ENCODE peak calls at places on chromosomes 11 and 22, in eight cellular contexts. One of them, this sample, is unnamed.
A peak's percentile ranks its signal among the peaks of the same experiment; 100 is the strongest.

GRCh38 chr11:10305262-10305963 is 540 bp downstream of the ADM start:
- DNase-seq in CD8-positive, alpha-beta T cell: no peak
- DNase-seq in heart right ventricle: peak; percentile 52
- DNase-seq in IMR-90: peak; percentile 9
- DNase-seq in thoracic aorta: no peak
- DNase-seq in upper lobe of right lung: peak; percentile 75
- DNase-seq in AG04450: no peak
- DNase-seq in PC-3: peak; percentile 36
- DNase-seq in this sample: no peak

GRCh38 chr11:44199298-44199697 is 103.8 kb downstream of the EXT2 start:
- DNase-seq in CD8-positive, alpha-beta T cell: no peak
- DNase-seq in heart right ventricle: no peak
- DNase-seq in IMR-90: no peak
- DNase-seq in thoracic aorta: no peak
- DNase-seq in upper lobe of right lung: no peak
- DNase-seq in AG04450: no peak
- DNase-seq in PC-3: no peak
- DNase-seq in this sample: no peak

GRCh38 chr11:112588252-112588668 is 327.6 kb upstream of the PLET1 start:
- DNase-seq in CD8-positive, alpha-beta T cell: no peak
- DNase-seq in heart right ventricle: peak; percentile 38
- DNase-seq in IMR-90: peak; percentile 77
- DNase-seq in thoracic aorta: peak; percentile 13
- DNase-seq in upper lobe of right lung: no peak
- DNase-seq in AG04450: peak; percentile 54
- DNase-seq in PC-3: peak; percentile 90
- DNase-seq in this sample: peak; percentile 44

GRCh38 chr22:28716686-28717085 is 24.9 kb downstream of the CHEK2 start:
- DNase-seq in CD8-positive, alpha-beta T cell: no peak
- DNase-seq in heart right ventricle: no peak
- DNase-seq in IMR-90: peak; percentile 21
- DNase-seq in thoracic aorta: no peak
- DNase-seq in upper lobe of right lung: no peak
- DNase-seq in AG04450: no peak
- DNase-seq in PC-3: no peak
- DNase-seq in this sample: no peak

GRCh38 chr22:26464312-26464711 is 19.3 kb downstream of the HPS4 start:
- DNase-seq in CD8-positive, alpha-beta T cell: no peak
- DNase-seq in heart right ventricle: no peak
- DNase-seq in IMR-90: no peak
- DNase-seq in thoracic aorta: no peak
- DNase-seq in upper lobe of right lung: no peak
- DNase-seq in AG04450: no peak
- DNase-seq in PC-3: no peak
- DNase-seq in this sample: no peak

GRCh38 chr11:130178441-130178971 is 18.9 kb downstream of the ST14 start:
- DNase-seq in CD8-positive, alpha-beta T cell: no peak
- DNase-seq in heart right ventricle: no peak
- DNase-seq in IMR-90: peak; percentile 10
- DNase-seq in thoracic aorta: no peak
- DNase-seq in upper lobe of right lung: no peak
- DNase-seq in AG04450: no peak
- DNase-seq in PC-3: no peak
- DNase-seq in this sample: no peak

GRCh38 chr11:10694481-10695239 is 1.1 kb upstream of the IRAG1 start:
- DNase-seq in CD8-positive, alpha-beta T cell: no peak
- DNase-seq in heart right ventricle: no peak
- DNase-seq in IMR-90: peak; percentile 83
- DNase-seq in thoracic aorta: no peak
- DNase-seq in upper lobe of right lung: no peak
- DNase-seq in AG04450: peak; percentile 65
- DNase-seq in PC-3: no peak
- DNase-seq in this sample: no peak

GRCh38 chr11:66124564-66124963 is 54.5 kb downstream of the PACS1 start:
- DNase-seq in CD8-positive, alpha-beta T cell: no peak
- DNase-seq in heart right ventricle: no peak
- DNase-seq in IMR-90: peak; percentile 83
- DNase-seq in thoracic aorta: no peak
- DNase-seq in upper lobe of right lung: no peak
- DNase-seq in AG04450: no peak
- DNase-seq in PC-3: peak; percentile 70
- DNase-seq in this sample: no peak

GRCh38 chr11:67270256-67271211 is 4.3 kb downstream of the GRK2 start:
- DNase-seq in CD8-positive, alpha-beta T cell: no peak
- DNase-seq in heart right ventricle: peak; percentile 50
- DNase-seq in IMR-90: no peak
- DNase-seq in thoracic aorta: no peak
- DNase-seq in upper lobe of right lung: peak; percentile 67
- DNase-seq in AG04450: no peak
- DNase-seq in PC-3: no peak
- DNase-seq in this sample: peak; percentile 82

GRCh38 chr11:30740071-30740470 is 153.9 kb upstream of the MPPED2 start:
- DNase-seq in CD8-positive, alpha-beta T cell: no peak
- DNase-seq in heart right ventricle: no peak
- DNase-seq in IMR-90: no peak
- DNase-seq in thoracic aorta: no peak
- DNase-seq in upper lobe of right lung: no peak
- DNase-seq in AG04450: no peak
- DNase-seq in PC-3: no peak
- DNase-seq in this sample: no peak

GRCh38 chr11:94254214-94254613 is 50.2 kb upstream of the IZUMO1R start:
- DNase-seq in CD8-positive, alpha-beta T cell: no peak
- DNase-seq in heart right ventricle: no peak
- DNase-seq in IMR-90: no peak
- DNase-seq in thoracic aorta: no peak
- DNase-seq in upper lobe of right lung: no peak
- DNase-seq in AG04450: no peak
- DNase-seq in PC-3: no peak
- DNase-seq in this sample: no peak

GRCh38 chr22:26483439-26484359 is at the start of the genes HPS4 and SRRD:
- DNase-seq in CD8-positive, alpha-beta T cell: peak; percentile 87
- DNase-seq in heart right ventricle: peak; percentile 91
- DNase-seq in IMR-90: peak; percentile 88
- DNase-seq in thoracic aorta: peak; percentile 67
- DNase-seq in upper lobe of right lung: peak; percentile 96
- DNase-seq in AG04450: peak; percentile 59
- DNase-seq in PC-3: peak; percentile 89
- DNase-seq in this sample: peak; percentile 50

GRCh38 chr11:12331239-12331874 is 46.0 kb upstream of the PARVA start:
- DNase-seq in CD8-positive, alpha-beta T cell: peak; percentile 22
- DNase-seq in heart right ventricle: peak; percentile 74
- DNase-seq in IMR-90: peak; percentile 88
- DNase-seq in thoracic aorta: peak; percentile 11
- DNase-seq in upper lobe of right lung: peak; percentile 78
- DNase-seq in AG04450: peak; percentile 71
- DNase-seq in PC-3: peak; percentile 93
- DNase-seq in this sample: peak; percentile 48

GRCh38 chr11:45145421-45146071 is 893 bp upstream of the PRDM11 start:
- DNase-seq in CD8-positive, alpha-beta T cell: no peak
- DNase-seq in heart right ventricle: no peak
- DNase-seq in IMR-90: peak; percentile 35
- DNase-seq in thoracic aorta: no peak
- DNase-seq in upper lobe of right lung: peak; percentile 72
- DNase-seq in AG04450: no peak
- DNase-seq in PC-3: no peak
- DNase-seq in this sample: no peak

GRCh38 chr11:70887428-70887827 is 364.9 kb downstream of the SHANK2 start:
- DNase-seq in CD8-positive, alpha-beta T cell: no peak
- DNase-seq in heart right ventricle: no peak
- DNase-seq in IMR-90: no peak
- DNase-seq in thoracic aorta: no peak
- DNase-seq in upper lobe of right lung: no peak
- DNase-seq in AG04450: no peak
- DNase-seq in PC-3: no peak
- DNase-seq in this sample: no peak

GRCh38 chr11:71246559-71246958 is 5.8 kb downstream of the SHANK2 start:
- DNase-seq in CD8-positive, alpha-beta T cell: no peak
- DNase-seq in heart right ventricle: no peak
- DNase-seq in IMR-90: no peak
- DNase-seq in thoracic aorta: no peak
- DNase-seq in upper lobe of right lung: no peak
- DNase-seq in AG04450: no peak
- DNase-seq in PC-3: no peak
- DNase-seq in this sample: no peak

GRCh38 chr11:35822815-35823495 is 120.9 kb upstream of the LDLRAD3 start:
- DNase-seq in CD8-positive, alpha-beta T cell: no peak
- DNase-seq in heart right ventricle: no peak
- DNase-seq in IMR-90: peak; percentile 13
- DNase-seq in thoracic aorta: no peak
- DNase-seq in upper lobe of right lung: no peak
- DNase-seq in AG04450: no peak
- DNase-seq in PC-3: peak; percentile 11
- DNase-seq in this sample: no peak

GRCh38 chr22:17272511-17272991 is 53.3 kb upstream of the ADA2 start:
- DNase-seq in CD8-positive, alpha-beta T cell: no peak
- DNase-seq in heart right ventricle: no peak
- DNase-seq in IMR-90: no peak
- DNase-seq in thoracic aorta: no peak
- DNase-seq in upper lobe of right lung: no peak
- DNase-seq in AG04450: no peak
- DNase-seq in PC-3: no peak
- DNase-seq in this sample: no peak

GRCh38 chr11:11407065-11407737 is 54.2 kb upstream of the CSNK2A3 start:
- DNase-seq in CD8-positive, alpha-beta T cell: no peak
- DNase-seq in heart right ventricle: no peak
- DNase-seq in IMR-90: no peak
- DNase-seq in thoracic aorta: no peak
- DNase-seq in upper lobe of right lung: no peak
- DNase-seq in AG04450: no peak
- DNase-seq in PC-3: no peak
- DNase-seq in this sample: no peak

GRCh38 chr11:35089724-35090505 is 49.1 kb upstream of the CD44 start:
- DNase-seq in CD8-positive, alpha-beta T cell: no peak
- DNase-seq in heart right ventricle: no peak
- DNase-seq in IMR-90: no peak
- DNase-seq in thoracic aorta: no peak
- DNase-seq in upper lobe of right lung: no peak
- DNase-seq in AG04450: no peak
- DNase-seq in PC-3: no peak
- DNase-seq in this sample: no peak

GRCh38 chr11:10654211-10655150 is 39.1 kb downstream of the IRAG1 start:
- DNase-seq in CD8-positive, alpha-beta T cell: no peak
- DNase-seq in heart right ventricle: no peak
- DNase-seq in IMR-90: peak; percentile 67
- DNase-seq in thoracic aorta: no peak
- DNase-seq in upper lobe of right lung: no peak
- DNase-seq in AG04450: no peak
- DNase-seq in PC-3: peak; percentile 62
- DNase-seq in this sample: no peak

GRCh38 chr11:125241104-125241503 is 76.6 kb downstream of the PKNOX2 start:
- DNase-seq in CD8-positive, alpha-beta T cell: no peak
- DNase-seq in heart right ventricle: no peak
- DNase-seq in IMR-90: no peak
- DNase-seq in thoracic aorta: no peak
- DNase-seq in upper lobe of right lung: peak; percentile 9
- DNase-seq in AG04450: no peak
- DNase-seq in PC-3: no peak
- DNase-seq in this sample: no peak

GRCh38 chr11:125239585-125240331 is 75.2 kb downstream of the PKNOX2 start:
- DNase-seq in CD8-positive, alpha-beta T cell: no peak
- DNase-seq in heart right ventricle: no peak
- DNase-seq in IMR-90: no peak
- DNase-seq in thoracic aorta: no peak
- DNase-seq in upper lobe of right lung: no peak
- DNase-seq in AG04450: no peak
- DNase-seq in PC-3: no peak
- DNase-seq in this sample: no peak

GRCh38 chr11:125244166-125244565 is 79.6 kb downstream of the PKNOX2 start:
- DNase-seq in CD8-positive, alpha-beta T cell: no peak
- DNase-seq in heart right ventricle: no peak
- DNase-seq in IMR-90: no peak
- DNase-seq in thoracic aorta: no peak
- DNase-seq in upper lobe of right lung: peak; percentile 31
- DNase-seq in AG04450: no peak
- DNase-seq in PC-3: no peak
- DNase-seq in this sample: no peak

GRCh38 chr11:125245299-125245698 is 80.7 kb downstream of the PKNOX2 start:
- DNase-seq in CD8-positive, alpha-beta T cell: no peak
- DNase-seq in heart right ventricle: no peak
- DNase-seq in IMR-90: peak; percentile 4
- DNase-seq in thoracic aorta: no peak
- DNase-seq in upper lobe of right lung: no peak
- DNase-seq in AG04450: no peak
- DNase-seq in PC-3: no peak
- DNase-seq in this sample: no peak

GRCh38 chr11:125242141-125242780 is 77.7 kb downstream of the PKNOX2 start:
- DNase-seq in CD8-positive, alpha-beta T cell: no peak
- DNase-seq in heart right ventricle: no peak
- DNase-seq in IMR-90: no peak
- DNase-seq in thoracic aorta: no peak
- DNase-seq in upper lobe of right lung: peak; percentile 33
- DNase-seq in AG04450: no peak
- DNase-seq in PC-3: no peak
- DNase-seq in this sample: no peak
- H3K27me3 ChIP-seq in CD8-positive, alpha-beta T cell: no peaks in the 10 kb centered on the region
- H3K27me3 ChIP-seq in heart right ventricle: no peaks in the 10 kb centered on the region
- H3K27me3 ChIP-seq in IMR-90: peaks cover 4% of the 10 kb centered on the region
- H3K27me3 ChIP-seq in thoracic aorta: no peaks in the 10 kb centered on the region
- H3K27me3 ChIP-seq in upper lobe of right lung: no peaks in the 10 kb centered on the region
- H3K27me3 ChIP-seq in AG04450: peaks cover 13% of the 10 kb centered on the region
- H3K27me3 ChIP-seq in PC-3: peaks cover 87% of the 10 kb centered on the region
- H3K27me3 ChIP-seq in this sample: peaks cover 3% of the 10 kb centered on the region

GRCh38 chr11:75244052-75244814 is 3.7 kb downstream of the TPBGL start:
- DNase-seq in CD8-positive, alpha-beta T cell: no peak
- DNase-seq in heart right ventricle: no peak
- DNase-seq in IMR-90: no peak
- DNase-seq in thoracic aorta: no peak
- DNase-seq in upper lobe of right lung: no peak
- DNase-seq in AG04450: no peak
- DNase-seq in PC-3: no peak
- DNase-seq in this sample: no peak
- H3K27me3 ChIP-seq in CD8-positive, alpha-beta T cell: peaks cover 20% of the 10 kb centered on the region
- H3K27me3 ChIP-seq in heart right ventricle: peaks cover 10% of the 10 kb centered on the region
- H3K27me3 ChIP-seq in IMR-90: peaks cover 72% of the 10 kb centered on the region
- H3K27me3 ChIP-seq in thoracic aorta: peaks cover 8% of the 10 kb centered on the region
- H3K27me3 ChIP-seq in upper lobe of right lung: peaks cover 38% of the 10 kb centered on the region
- H3K27me3 ChIP-seq in AG04450: peaks cover 61% of the 10 kb centered on the region
- H3K27me3 ChIP-seq in PC-3: peaks cover 53% of the 10 kb centered on the region
- H3K27me3 ChIP-seq in this sample: peaks cover 68% of the 10 kb centered on the region

GRCh38 chr11:118144869-118145268 is 7.8 kb downstream of the SCN4B start:
- DNase-seq in CD8-positive, alpha-beta T cell: no peak
- DNase-seq in heart right ventricle: no peak
- DNase-seq in IMR-90: no peak
- DNase-seq in thoracic aorta: no peak
- DNase-seq in upper lobe of right lung: peak; percentile 56
- DNase-seq in AG04450: no peak
- DNase-seq in PC-3: no peak
- DNase-seq in this sample: no peak
- H3K27me3 ChIP-seq in CD8-positive, alpha-beta T cell: peaks cover 11% of the 10 kb centered on the region
- H3K27me3 ChIP-seq in heart right ventricle: no peaks in the 10 kb centered on the region
- H3K27me3 ChIP-seq in IMR-90: peaks cover 35% of the 10 kb centered on the region
- H3K27me3 ChIP-seq in thoracic aorta: no peaks in the 10 kb centered on the region
- H3K27me3 ChIP-seq in upper lobe of right lung: peaks cover 9% of the 10 kb centered on the region
- H3K27me3 ChIP-seq in AG04450: peaks cover 43% of the 10 kb centered on the region
- H3K27me3 ChIP-seq in PC-3: peaks cover 45% of the 10 kb centered on the region
- H3K27me3 ChIP-seq in this sample: peaks cover 61% of the 10 kb centered on the region

DNA sequence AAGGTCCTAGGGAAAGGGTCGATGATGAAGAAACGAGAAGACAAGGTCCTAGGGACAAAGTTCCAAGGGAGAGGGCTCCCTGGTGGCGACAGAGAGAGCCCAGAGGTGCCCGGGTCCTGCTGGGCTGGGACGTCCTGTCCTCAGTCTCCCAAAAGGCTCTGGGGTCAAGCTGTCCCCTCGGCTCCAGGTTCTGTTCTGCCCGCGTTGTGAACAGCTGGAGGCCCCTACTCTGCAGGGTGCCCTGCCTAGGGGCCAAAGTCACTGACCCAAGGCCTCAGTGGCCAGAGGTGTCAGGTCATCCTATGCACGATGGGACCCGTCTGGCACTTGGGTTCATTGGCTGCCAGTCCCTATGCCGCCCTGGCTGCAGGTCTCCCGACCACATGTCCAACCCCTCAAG is 49.9 kb upstream of the SLC22A12 start:
- DNase-seq in CD8-positive, alpha-beta T cell: no peak
- DNase-seq in heart right ventricle: no peak
- DNase-seq in IMR-90: no peak
- DNase-seq in thoracic aorta: no peak
- DNase-seq in upper lobe of right lung: no peak
- DNase-seq in AG04450: no peak
- DNase-seq in PC-3: no peak
- DNase-seq in this sample: no peak
- H3K27me3 ChIP-seq in CD8-positive, alpha-beta T cell: no peaks in the 10 kb centered on the region
- H3K27me3 ChIP-seq in heart right ventricle: no peaks in the 10 kb centered on the region
- H3K27me3 ChIP-seq in IMR-90: peaks cover 21% of the 10 kb centered on the region
- H3K27me3 ChIP-seq in thoracic aorta: no peaks in the 10 kb centered on the region
- H3K27me3 ChIP-seq in upper lobe of right lung: no peaks in the 10 kb centered on the region
- H3K27me3 ChIP-seq in AG04450: peaks cover 20% of the 10 kb centered on the region
- H3K27me3 ChIP-seq in PC-3: peaks cover 24% of the 10 kb centered on the region
- H3K27me3 ChIP-seq in this sample: peaks cover 2% of the 10 kb centered on the region